ENCODE peak calls at places on chromosomes 11 and 22, in four cellular contexts. X, S, D and B are unnamed samples.

GRCh38 chr11:103586756-103587155 is 449.7 kb upstream of the DDI1 start:
- DNase-seq in D (no peak), S (no peak), X (no peak), B (no peak)

GRCh38 chr22:36155702-36156101 is 4.9 kb downstream of the APOL3 start:
- DNase-seq in S (no peak), D (no peak), X (peak), B (no peak)

GRCh38 chr22:46500201-46500600 is 37.2 kb downstream of the CELSR1 start:
- DNase-seq in X (no peak), D (peak), S (no peak), B (no peak)

GRCh38 chr11:1049431-1049891 is 12.9 kb upstream of the MUC6 start:
- DNase-seq in S (no peak), D (no peak), X (no peak), B (no peak)

GRCh38 chr11:34633640-34633989 is 12.7 kb downstream of the EHF start:
- DNase-seq in D (no peak), S (no peak), X (no peak), B (no peak)

GRCh38 chr11:44625759-44626523 is 60.5 kb downstream of the CD82 start:
- DNase-seq in S (no peak), D (no peak), X (peak), B (no peak)

GRCh38 chr11:77882396-77882795 is 61.5 kb downstream of the AAMDC start:
- DNase-seq in X (no peak), S (no peak), D (no peak), B (no peak)

GRCh38 chr22:50600541-50600940 is at the start of gene MAPK8IP2:
- DNase-seq in D (peak), X (no peak), S (no peak), B (no peak)

GRCh38 chr11:6062691-6063358 is 32.3 kb upstream of the OR56A1 start:
- DNase-seq in D (no peak), X (no peak), S (no peak), B (no peak)

GRCh38 chr11:63880031-63880841 is 36.7 kb downstream of the RCOR2 start:
- DNase-seq in S (no peak), X (no peak), D (no peak), B (no peak)

GRCh38 chr11:117795726-117796455 is 1.1 kb downstream of the DSCAML1 start:
- DNase-seq in X (no peak), S (no peak), D (peak), B (no peak)

GRCh38 chr11:77179048-77179447 is 51.0 kb downstream of the MYO7A start:
- DNase-seq in X (no peak), D (no peak), S (no peak), B (no peak)

GRCh38 chr11:35242843-35243242 is 103.9 kb downstream of the CD44 start:
- DNase-seq in D (no peak), S (no peak), X (no peak), B (no peak)

GRCh38 chr11:111378773-111379499 is at the start of gene POU2AF1:
- DNase-seq in D (no peak), X (no peak), S (no peak), B (no peak)

GRCh38 chr22:48743601-48744282 is 1083.9 kb downstream of the BRD1 start:
- DNase-seq in S (no peak), D (no peak), X (peak), B (no peak)

GRCh38 chr11:20966489-20966888 is 297.1 kb downstream of the NELL1 start:
- DNase-seq in D (no peak), X (no peak), S (no peak), B (no peak)
- TF ChIP-seq CTCF in D (no peak), X (no peak), S (no peak), B (no peak)

DNA sequence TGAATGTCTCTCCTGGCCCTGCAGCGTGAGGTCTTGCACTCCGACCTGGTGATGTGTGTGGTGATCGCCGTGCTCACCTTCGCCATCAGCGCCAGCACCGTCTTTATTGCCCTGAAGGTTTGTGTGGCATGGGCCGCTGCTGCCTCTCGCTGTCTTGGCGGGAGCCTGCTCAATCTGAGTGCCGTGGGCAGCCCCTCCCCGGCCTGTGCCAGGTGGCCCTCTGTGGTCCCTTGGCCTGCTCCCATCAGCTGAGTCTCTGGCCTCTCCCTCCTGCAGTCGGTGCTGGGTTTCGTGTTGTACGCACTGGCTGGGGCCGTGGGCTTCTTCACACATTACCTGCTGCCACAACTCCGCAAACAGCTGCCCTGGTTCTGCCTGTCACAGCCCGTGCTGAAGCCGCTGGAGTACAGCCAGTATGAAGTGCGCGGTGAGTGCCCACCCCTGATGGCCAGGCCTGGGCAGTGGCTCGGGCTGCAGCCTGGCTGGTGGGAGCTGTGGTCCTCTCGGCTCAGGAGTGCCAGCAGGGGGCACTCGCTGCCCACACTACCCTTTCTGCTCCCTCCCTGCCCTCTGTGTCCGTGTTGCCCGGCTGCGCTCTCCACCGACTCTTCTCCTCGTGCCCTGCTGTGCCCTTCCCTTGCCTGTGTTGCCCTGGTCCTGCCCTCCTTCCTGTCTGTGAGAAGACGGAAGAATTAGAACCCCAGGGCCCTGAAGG is 10.2 kb downstream of the PCNX3 start:
- DNase-seq in S (no peak), D (peak), X (no peak), B (no peak)
- TF ChIP-seq CTCF in S (peak), D (peak), X (no peak), B (peak)

GRCh38 chr11:132114185-132114584 is 743.8 kb downstream of the NTM start:
- DNase-seq in S (no peak), X (no peak), D (peak), B (no peak)
- TF ChIP-seq CTCF in S (no peak), X (no peak), D (peak), B (peak)

GRCh38 chr11:83367745-83368144 is 81.6 kb upstream of the CCDC90B start:
- DNase-seq in S (no peak), X (no peak), D (no peak), B (no peak)

GRCh38 chr11:83363280-83363679 is 77.1 kb upstream of the CCDC90B start:
- DNase-seq in S (no peak), D (no peak), X (no peak), B (no peak)

GRCh38 chr11:83364500-83365059 is 78.4 kb upstream of the CCDC90B start:
- DNase-seq in S (no peak), D (no peak), X (no peak), B (no peak)

GRCh38 chr11:83361831-83362230 is 75.7 kb upstream of the CCDC90B start:
- DNase-seq in D (no peak), X (no peak), S (no peak), B (no peak)
- TF ChIP-seq CTCF in D (no peak), X (no peak), S (no peak), B (no peak)

DNA sequence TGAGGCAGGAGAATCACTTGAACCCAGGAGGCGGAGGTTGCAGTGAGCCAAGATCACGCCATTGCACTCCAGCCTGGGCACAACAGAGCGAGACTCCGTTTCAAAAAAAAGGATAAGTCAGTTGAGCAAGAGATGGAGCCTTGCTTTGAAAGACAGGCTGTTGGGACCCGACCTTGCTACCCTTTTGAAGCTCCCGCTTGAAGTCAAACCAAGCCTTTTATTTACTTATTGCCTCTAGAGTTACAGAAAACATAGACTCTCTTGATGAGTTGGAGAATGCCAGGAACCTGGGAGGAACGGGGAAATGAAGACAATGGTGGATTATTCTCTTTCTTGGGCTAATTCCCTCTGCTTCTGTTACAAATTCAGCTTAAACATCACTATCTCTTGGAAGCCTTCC is 4.9 kb downstream of the SYN3 start:
- DNase-seq in X (no peak), S (no peak), D (no peak), B (no peak)
- TF ChIP-seq CTCF in X (no peak), S (no peak), D (no peak), B (no peak)

GRCh38 chr11:67165595-67165994 is 46.5 kb downstream of the KDM2A start:
- DNase-seq in X (no peak), S (no peak), D (no peak), B (no peak)

GRCh38 chr11:67160045-67160444 is 41.0 kb downstream of the KDM2A start:
- DNase-seq in S (no peak), X (no peak), D (no peak), B (no peak)

GRCh38 chr11:67160872-67161783 is 42.1 kb downstream of the KDM2A start:
- DNase-seq in S (no peak), D (no peak), X (no peak), B (no peak)

GRCh38 chr11:67167086-67167485 is 48.0 kb downstream of the KDM2A start:
- DNase-seq in D (no peak), S (no peak), X (no peak), B (no peak)

GRCh38 chr11:67163006-67163405 is 43.9 kb downstream of the KDM2A start:
- DNase-seq in X (no peak), S (no peak), D (no peak), B (no peak)
- TF ChIP-seq CTCF in X (no peak), S (no peak), D (no peak), B (no peak)

GRCh38 chr11:132803436-132803835 is 728.9 kb downstream of the OPCML start:
- DNase-seq in S (no peak), D (no peak), X (no peak), B (no peak)
- TF ChIP-seq CTCF in S (no peak), D (no peak), X (no peak), B (no peak)

GRCh38 chr11:60767388-60767811 is 10.7 kb downstream of the MS4A15 start:
- DNase-seq in D (peak), X (no peak), S (no peak), B (no peak)
- TF ChIP-seq CTCF in D (peak), X (no peak), S (no peak), B (peak)

GRCh38 chr22:21641417-21641794 is 696 bp upstream of the SDF2L1 start:
- DNase-seq in S (no peak), X (no peak), D (peak), B (no peak)

GRCh38 chr22:21641795-21642583 is at the start of gene SDF2L1:
- DNase-seq in D (peak), S (peak), X (peak), B (peak)

GRCh38 chr22:21640810-21641209 is 1.3 kb upstream of the SDF2L1 start:
- DNase-seq in X (no peak), D (no peak), S (no peak), B (no peak)

GRCh38 chr22:21642584-21643448 is 714 bp downstream of the SDF2L1 start:
- DNase-seq in D (peak), S (no peak), X (no peak), B (no peak)

GRCh38 chr22:21643533-21644357 is 1.6 kb downstream of the SDF2L1 start:
- DNase-seq in S (no peak), X (no peak), D (no peak), B (no peak)
- TF ChIP-seq CTCF in S (no peak), X (no peak), D (no peak), B (no peak)